ENCODE peak calls at places on chromosomes 7 and 10, in eight cellular contexts. One of them, this sample, is unnamed.

GRCh38 chr7:135274495-135275268 is 41.0 kb downstream of the STRA8 start:
- DNase-seq in tibial nerve: peak; percentile 49
- DNase-seq in CD4-positive, alpha-beta memory T cell: peak; percentile 65
- DNase-seq in heart right ventricle: peak; percentile 31
- DNase-seq in left lung: no peak
- DNase-seq in uterus: peak; percentile 61
- DNase-seq in GM23248: peak; percentile 69
- DNase-seq in tibial artery: no peak
- DNase-seq in this sample: peak; percentile 56

GRCh38 chr10:13395540-13395939 is 47.4 kb upstream of the SEPHS1 start:
- DNase-seq in tibial nerve: no peak
- DNase-seq in CD4-positive, alpha-beta memory T cell: no peak
- DNase-seq in heart right ventricle: no peak
- DNase-seq in left lung: no peak
- DNase-seq in uterus: no peak
- DNase-seq in GM23248: no peak
- DNase-seq in tibial artery: no peak
- DNase-seq in this sample: no peak

GRCh38 chr7:106255246-106255645 is 29.5 kb downstream of the NAMPT start:
- DNase-seq in tibial nerve: no peak
- DNase-seq in CD4-positive, alpha-beta memory T cell: no peak
- DNase-seq in heart right ventricle: no peak
- DNase-seq in left lung: no peak
- DNase-seq in uterus: no peak
- DNase-seq in GM23248: no peak
- DNase-seq in tibial artery: no peak
- DNase-seq in this sample: no peak

GRCh38 chr7:13778967-13779366 is 210.5 kb downstream of the ETV1 start:
- DNase-seq in tibial nerve: no peak
- DNase-seq in CD4-positive, alpha-beta memory T cell: no peak
- DNase-seq in heart right ventricle: no peak
- DNase-seq in left lung: peak; percentile 75
- DNase-seq in uterus: no peak
- DNase-seq in GM23248: peak; percentile 74
- DNase-seq in tibial artery: no peak
- DNase-seq in this sample: peak; percentile 21

GRCh38 chr7:134919240-134919641 is 67.1 kb upstream of the AGBL3 start:
- DNase-seq in tibial nerve: no peak
- DNase-seq in CD4-positive, alpha-beta memory T cell: no peak
- DNase-seq in heart right ventricle: no peak
- DNase-seq in left lung: no peak
- DNase-seq in uterus: no peak
- DNase-seq in GM23248: no peak
- DNase-seq in tibial artery: no peak
- DNase-seq in this sample: no peak

GRCh38 chr10:77228559-77228958 is 409.0 kb downstream of the KCNMA1 start:
- DNase-seq in tibial nerve: no peak
- DNase-seq in CD4-positive, alpha-beta memory T cell: no peak
- DNase-seq in heart right ventricle: no peak
- DNase-seq in left lung: no peak
- DNase-seq in uterus: no peak
- DNase-seq in GM23248: no peak
- DNase-seq in tibial artery: no peak
- DNase-seq in this sample: no peak

GRCh38 chr7:157139142-157140117 is 704 bp downstream of the UBE3C start:
- DNase-seq in tibial nerve: no peak
- DNase-seq in CD4-positive, alpha-beta memory T cell: no peak
- DNase-seq in heart right ventricle: peak; percentile 57
- DNase-seq in left lung: peak; percentile 91
- DNase-seq in uterus: peak; percentile 52
- DNase-seq in GM23248: peak; percentile 80
- DNase-seq in tibial artery: peak; percentile 76
- DNase-seq in this sample: peak; percentile 39

GRCh38 chr7:131111792-131112191 is 215.9 kb upstream of the MKLN1 start:
- DNase-seq in tibial nerve: no peak
- DNase-seq in CD4-positive, alpha-beta memory T cell: no peak
- DNase-seq in heart right ventricle: no peak
- DNase-seq in left lung: no peak
- DNase-seq in uterus: no peak
- DNase-seq in GM23248: no peak
- DNase-seq in tibial artery: no peak
- DNase-seq in this sample: no peak

GRCh38 chr7:155862088-155862487 is 49.8 kb upstream of the SHH start:
- DNase-seq in tibial nerve: no peak
- DNase-seq in CD4-positive, alpha-beta memory T cell: no peak
- DNase-seq in heart right ventricle: no peak
- DNase-seq in left lung: no peak
- DNase-seq in uterus: no peak
- DNase-seq in GM23248: no peak
- DNase-seq in tibial artery: no peak
- DNase-seq in this sample: no peak

GRCh38 chr10:22630229-22631174 is 83.9 kb downstream of the PIP4K2A start:
- DNase-seq in tibial nerve: no peak
- DNase-seq in CD4-positive, alpha-beta memory T cell: peak; percentile 66
- DNase-seq in heart right ventricle: no peak
- DNase-seq in left lung: no peak
- DNase-seq in uterus: no peak
- DNase-seq in GM23248: peak; percentile 64
- DNase-seq in tibial artery: no peak
- DNase-seq in this sample: peak; percentile 77

GRCh38 chr10:73908853-73909611 is 1.9 kb upstream of the PLAU start:
- DNase-seq in tibial nerve: no peak
- DNase-seq in CD4-positive, alpha-beta memory T cell: peak; percentile 25
- DNase-seq in heart right ventricle: no peak
- DNase-seq in left lung: no peak
- DNase-seq in uterus: peak; percentile 48
- DNase-seq in GM23248: peak; percentile 96
- DNase-seq in tibial artery: peak; percentile 76
- DNase-seq in this sample: peak; percentile 97

GRCh38 chr7:102426268-102427031 is 6.9 kb upstream of the ORAI2 start:
- DNase-seq in tibial nerve: no peak
- DNase-seq in CD4-positive, alpha-beta memory T cell: peak; percentile 77
- DNase-seq in heart right ventricle: no peak
- DNase-seq in left lung: peak; percentile 83
- DNase-seq in uterus: no peak
- DNase-seq in GM23248: no peak
- DNase-seq in tibial artery: no peak
- DNase-seq in this sample: no peak

GRCh38 chr10:127942811-127943210 is 35.9 kb downstream of the PTPRE start:
- DNase-seq in tibial nerve: no peak
- DNase-seq in CD4-positive, alpha-beta memory T cell: no peak
- DNase-seq in heart right ventricle: no peak
- DNase-seq in left lung: no peak
- DNase-seq in uterus: no peak
- DNase-seq in GM23248: no peak
- DNase-seq in tibial artery: no peak
- DNase-seq in this sample: no peak

GRCh38 chr7:112143567-112143966 is 62.6 kb downstream of the DOCK4 start:
- DNase-seq in tibial nerve: no peak
- DNase-seq in CD4-positive, alpha-beta memory T cell: no peak
- DNase-seq in heart right ventricle: no peak
- DNase-seq in left lung: no peak
- DNase-seq in uterus: no peak
- DNase-seq in GM23248: peak; percentile 91
- DNase-seq in tibial artery: no peak
- DNase-seq in this sample: peak; percentile 96

GRCh38 chr10:2246747-2247146 is 509.4 kb upstream of the ADARB2 start:
- DNase-seq in tibial nerve: no peak
- DNase-seq in CD4-positive, alpha-beta memory T cell: no peak
- DNase-seq in heart right ventricle: no peak
- DNase-seq in left lung: no peak
- DNase-seq in uterus: no peak
- DNase-seq in GM23248: no peak
- DNase-seq in tibial artery: no peak
- DNase-seq in this sample: no peak

GRCh38 chr10:125001313-125002043 is 59.6 kb downstream of the ZRANB1 start:
- DNase-seq in tibial nerve: no peak
- DNase-seq in CD4-positive, alpha-beta memory T cell: no peak
- DNase-seq in heart right ventricle: no peak
- DNase-seq in left lung: peak; percentile 64
- DNase-seq in uterus: no peak
- DNase-seq in GM23248: no peak
- DNase-seq in tibial artery: peak; percentile 73
- DNase-seq in this sample: peak; percentile 34

DNA sequence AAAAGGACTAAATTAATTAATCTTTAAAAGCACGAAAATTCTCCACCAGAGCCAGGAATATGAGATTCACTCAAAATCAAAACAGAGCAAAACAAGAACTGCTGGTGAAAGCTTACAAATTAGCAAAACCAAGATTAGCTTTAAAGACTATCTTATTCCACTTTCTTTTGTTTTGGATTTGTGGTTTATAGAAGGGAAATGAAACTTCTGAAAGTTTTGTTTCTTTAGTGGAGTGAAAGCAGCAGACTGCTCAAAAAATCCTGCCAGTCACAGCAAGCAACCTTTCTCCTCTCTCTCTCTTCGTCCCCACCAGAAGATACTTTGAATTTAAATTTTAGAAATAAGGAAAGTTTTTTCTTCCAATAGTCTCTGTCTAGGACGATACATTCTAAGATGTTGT is 7.8 kb downstream of the ACTA2 start:
- DNase-seq in tibial nerve: no peak
- DNase-seq in CD4-positive, alpha-beta memory T cell: no peak
- DNase-seq in heart right ventricle: no peak
- DNase-seq in left lung: no peak
- DNase-seq in uterus: no peak
- DNase-seq in GM23248: no peak
- DNase-seq in tibial artery: no peak
- DNase-seq in this sample: no peak
- H3K4me1 ChIP-seq in tibial nerve: no peaks in the 10 kb centered on the region
- H3K4me1 ChIP-seq in CD4-positive, alpha-beta memory T cell: peaks cover 8% of the 10 kb centered on the region
- H3K4me1 ChIP-seq in heart right ventricle: no peaks in the 10 kb centered on the region
- H3K4me1 ChIP-seq in left lung: no peaks in the 10 kb centered on the region
- H3K4me1 ChIP-seq in uterus: peaks cover 15% of the 10 kb centered on the region
- H3K4me1 ChIP-seq in GM23248: peaks cover 15% of the 10 kb centered on the region
- H3K4me1 ChIP-seq in tibial artery: peaks cover 41% of the 10 kb centered on the region
- H3K4me1 ChIP-seq in this sample: peaks cover 4% of the 10 kb centered on the region

DNA sequence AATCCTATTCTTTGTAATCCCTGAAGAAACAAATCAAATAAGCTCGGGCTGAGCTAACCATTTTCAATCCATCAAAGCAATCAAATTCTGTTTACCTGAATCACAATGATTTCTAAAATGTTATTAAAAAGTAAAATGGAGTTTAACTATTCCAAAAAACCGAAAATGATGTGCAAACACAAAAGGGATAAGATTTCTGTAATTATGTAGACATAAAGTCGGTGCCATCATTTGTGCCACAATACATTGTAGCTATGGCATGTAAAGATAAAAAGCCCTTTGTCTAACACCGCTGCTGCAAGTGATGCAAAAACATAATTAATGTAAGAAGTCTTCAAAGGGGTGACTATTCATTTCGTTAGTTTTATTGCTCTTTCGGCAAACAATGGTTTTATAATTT is 125.1 kb upstream of the FAM204A start:
- DNase-seq in tibial nerve: no peak
- DNase-seq in CD4-positive, alpha-beta memory T cell: no peak
- DNase-seq in heart right ventricle: no peak
- DNase-seq in left lung: no peak
- DNase-seq in uterus: no peak
- DNase-seq in GM23248: no peak
- DNase-seq in tibial artery: no peak
- DNase-seq in this sample: no peak
- H3K27me3 ChIP-seq in tibial nerve: peaks cover 3% of the 10 kb centered on the region
- H3K27me3 ChIP-seq in CD4-positive, alpha-beta memory T cell: no peaks in the 10 kb centered on the region
- H3K27me3 ChIP-seq in heart right ventricle: peaks cover 54% of the 10 kb centered on the region
- H3K27me3 ChIP-seq in left lung: no peaks in the 10 kb centered on the region
- H3K27me3 ChIP-seq in uterus: no peaks in the 10 kb centered on the region
- H3K27me3 ChIP-seq in GM23248: peaks cover 5% of the 10 kb centered on the region
- H3K27me3 ChIP-seq in tibial artery: peaks cover 16% of the 10 kb centered on the region
- H3K27me3 ChIP-seq in this sample: no peaks in the 10 kb centered on the region

DNA sequence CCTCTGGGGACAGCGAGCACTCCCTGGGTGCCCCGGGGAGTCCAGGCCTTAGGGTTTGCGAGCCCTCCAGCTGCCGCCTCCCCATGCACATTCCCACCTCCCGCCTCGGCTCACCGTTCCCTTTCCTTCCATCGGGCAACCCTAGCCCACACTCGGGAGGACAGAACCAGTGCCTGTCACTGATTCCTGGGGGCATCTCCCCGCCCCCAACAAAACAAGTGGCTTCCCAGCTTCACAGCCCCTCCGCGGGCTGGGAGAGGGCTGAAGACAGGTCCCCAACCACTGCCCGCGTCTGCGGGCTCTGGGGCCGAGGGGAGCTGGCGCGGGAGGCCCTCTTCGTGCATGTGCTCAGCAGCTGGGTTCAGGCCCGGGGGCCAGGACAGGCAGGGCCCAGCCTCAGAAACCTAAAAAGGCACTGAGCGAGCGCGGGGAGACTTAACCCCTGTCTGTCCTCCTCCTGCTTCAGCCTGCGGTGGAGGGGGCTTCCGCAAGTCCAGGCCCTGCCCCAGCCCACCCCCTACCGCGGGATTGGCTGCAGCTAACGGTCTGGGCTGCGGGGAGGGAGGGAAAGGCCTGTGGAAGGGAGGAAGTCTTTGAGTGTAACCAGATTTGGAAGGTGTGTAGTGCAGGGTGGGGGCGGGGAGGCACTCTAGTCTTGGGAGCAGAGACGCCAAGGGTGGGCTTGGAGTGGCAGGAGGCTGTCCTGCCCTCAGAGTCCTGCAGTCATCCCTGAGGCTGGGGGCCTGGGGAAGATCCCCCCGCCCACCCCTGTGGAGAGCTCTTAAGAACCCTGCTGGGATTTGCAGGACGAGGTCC is 1.2 kb downstream of the FLNC start:
- DNase-seq in tibial nerve: no peak
- DNase-seq in CD4-positive, alpha-beta memory T cell: no peak
- DNase-seq in heart right ventricle: peak; percentile 69
- DNase-seq in left lung: peak; percentile 84
- DNase-seq in uterus: peak; percentile 69
- DNase-seq in GM23248: peak; percentile 68
- DNase-seq in tibial artery: peak; percentile 91
- DNase-seq in this sample: peak; percentile 74
- H3K4me1 ChIP-seq in tibial nerve: no peaks in the 10 kb centered on the region
- H3K4me1 ChIP-seq in CD4-positive, alpha-beta memory T cell: peaks cover 19% of the 10 kb centered on the region
- H3K4me1 ChIP-seq in heart right ventricle: peaks cover 83% of the 10 kb centered on the region
- H3K4me1 ChIP-seq in left lung: peaks cover 12% of the 10 kb centered on the region
- H3K4me1 ChIP-seq in uterus: peaks cover 9% of the 10 kb centered on the region
- H3K4me1 ChIP-seq in GM23248: peaks cover 45% of the 10 kb centered on the region
- H3K4me1 ChIP-seq in tibial artery: peaks cover 56% of the 10 kb centered on the region
- H3K4me1 ChIP-seq in this sample: peaks cover 32% of the 10 kb centered on the region

DNA sequence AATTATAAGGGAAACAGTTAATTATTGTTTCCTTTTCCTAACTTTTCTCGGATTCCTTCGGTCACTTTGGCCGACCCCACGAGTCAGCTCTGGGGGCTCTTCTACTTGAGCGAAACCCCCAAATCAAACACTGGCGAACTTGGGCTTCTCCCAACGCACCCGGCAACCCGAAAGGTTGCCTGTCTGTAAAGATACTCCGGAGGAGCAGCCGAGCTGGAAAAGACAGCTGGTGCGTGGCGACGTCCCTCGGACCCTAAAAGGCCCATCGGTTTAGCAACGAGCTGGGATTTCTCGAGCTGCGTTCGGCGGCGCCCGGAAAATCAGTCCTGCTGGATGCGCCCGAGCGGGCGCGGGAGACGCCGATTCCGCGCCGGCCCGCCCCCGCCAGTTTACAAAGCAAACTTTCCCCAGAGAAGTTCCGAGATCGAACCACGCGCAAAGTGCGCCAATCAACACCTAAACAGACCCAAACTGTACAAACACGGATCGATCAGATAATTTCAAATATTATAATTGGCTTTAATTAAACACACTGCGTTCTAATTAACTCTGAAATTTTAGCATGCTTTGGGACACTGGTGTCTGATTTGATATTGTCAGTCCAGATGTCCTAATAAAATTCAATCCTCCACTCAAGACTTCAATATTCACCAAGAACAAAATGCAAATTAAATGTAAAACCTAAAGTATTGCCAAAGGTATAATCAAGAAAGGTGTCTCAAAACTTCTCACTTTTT is 5.6 kb upstream of the EBF3 start:
- DNase-seq in tibial nerve: no peak
- DNase-seq in CD4-positive, alpha-beta memory T cell: no peak
- DNase-seq in heart right ventricle: no peak
- DNase-seq in left lung: no peak
- DNase-seq in uterus: no peak
- DNase-seq in GM23248: no peak
- DNase-seq in tibial artery: peak; percentile 62
- DNase-seq in this sample: no peak
- H3K27me3 ChIP-seq in tibial nerve: peaks cover 87% of the 10 kb centered on the region
- H3K27me3 ChIP-seq in CD4-positive, alpha-beta memory T cell: peaks cover 25% of the 10 kb centered on the region
- H3K27me3 ChIP-seq in heart right ventricle: peaks cover 98% of the 10 kb centered on the region
- H3K27me3 ChIP-seq in left lung: peaks cover 95% of the 10 kb centered on the region
- H3K27me3 ChIP-seq in uterus: peaks cover 62% of the 10 kb centered on the region
- H3K27me3 ChIP-seq in GM23248: peaks cover 79% of the 10 kb centered on the region
- H3K27me3 ChIP-seq in tibial artery: peaks cover 96% of the 10 kb centered on the region
- H3K27me3 ChIP-seq in this sample: peaks cover 57% of the 10 kb centered on the region

This sample was measured in fibroblast of lung.